ENCODE peak calls at places on chromosomes 7 and 10, in four cellular contexts. N is PC-9, H is WERI-Rb-1, A is Panc1. M is an unnamed sample.

GRCh38 chr10:57716884-57717283 is 550.8 kb downstream of the IPMK start:
- DNase-seq in N (no peak), A (no peak), H (no peak), M (no peak)

GRCh38 chr10:110650265-110650668 is 6.1 kb downstream of the RBM20 start:
- DNase-seq in A (no peak), N (no peak), H (no peak), M (no peak)

GRCh38 chr10:78695846-78696245 is 372.9 kb upstream of the ZMIZ1 start:
- DNase-seq in H (no peak), A (no peak), N (no peak), M (no peak)

GRCh38 chr10:46227571-46228075 is 59.2 kb upstream of the ANTXRL start:
- DNase-seq in N (no peak), A (no peak), H (no peak), M (no peak)

GRCh38 chr10:71974489-71975011 is 10.4 kb downstream of the CHST3 start:
- DNase-seq in H (no peak), A (peak; percentile 45), N (peak; percentile 91), M (peak; percentile 46)

GRCh38 chr7:105345725-105346124 is 43.0 kb downstream of the SRPK2 start:
- DNase-seq in A (no peak), H (no peak), N (no peak), M (no peak)

GRCh38 chr10:43109671-43110249 is 28.5 kb upstream of the CSGALNACT2 start:
- DNase-seq in N (no peak), A (no peak), H (no peak), M (no peak)

GRCh38 chr10:98028168-98028770 is 2.2 kb downstream of the CRTAC1 start:
- DNase-seq in N (peak; percentile 15), A (peak; percentile 15), H (peak; percentile 87), M (no peak)

GRCh38 chr7:90836937-90837336 is 240.8 kb downstream of the CDK14 start:
- DNase-seq in N (no peak), A (no peak), H (no peak), M (no peak)

GRCh38 chr10:42623929-42624328 is 14.4 kb downstream of the ZNF33B start:
- DNase-seq in H (no peak), A (no peak), N (no peak), M (no peak)

GRCh38 chr10:14382022-14382421 is 51.3 kb upstream of the FRMD4A start:
- DNase-seq in N (no peak), A (no peak), H (no peak), M (no peak)

GRCh38 chr10:5942471-5942870 is 34.9 kb downstream of the IL15RA start:
- DNase-seq in N (no peak), H (no peak), A (no peak), M (no peak)
- H3K27ac ChIP-seq in N (no peak overlapping the region), H (no peak overlapping the region), A (no peak overlapping the region), M (no peak overlapping the region)

GRCh38 chr10:9875353-9875752 is 1142.3 kb upstream of the CELF2 start:
- DNase-seq in A (no peak), N (no peak), H (no peak), M (no peak)
- H3K27ac ChIP-seq in A (no peak overlapping the region), N (no peak overlapping the region), H (no peak overlapping the region), M (no peak overlapping the region)

DNA sequence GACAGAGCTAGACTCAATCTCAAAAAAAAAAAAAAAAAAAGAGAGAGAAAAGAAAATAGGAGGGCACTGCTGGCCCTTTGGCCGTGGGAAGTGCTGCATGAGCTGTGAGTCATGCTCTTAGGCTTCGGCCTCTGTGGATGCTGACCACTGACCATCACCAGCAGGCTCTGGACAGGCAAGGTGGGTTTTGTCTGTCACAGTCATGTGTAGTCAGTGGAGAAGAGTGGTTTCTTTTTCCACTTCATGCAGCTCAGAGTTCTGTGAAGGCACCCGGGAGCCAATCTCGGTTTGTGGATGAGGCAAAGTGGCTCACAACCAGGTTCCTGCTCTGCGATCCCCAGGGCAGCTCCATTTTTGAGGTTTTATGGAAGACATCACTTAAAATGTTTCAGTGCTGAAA is 58.1 kb downstream of the PRTFDC1 start:
- DNase-seq in H (no peak), A (no peak), N (peak; percentile 67), M (no peak)
- H3K27ac ChIP-seq in H (no peak overlapping the region), A (no peak overlapping the region), N (no peak overlapping the region), M (no peak overlapping the region)

GRCh38 chr7:116560021-116560970 is 35.5 kb downstream of the CAV1 start:
- DNase-seq in H (peak; percentile 69), A (no peak), N (no peak), M (no peak)

GRCh38 chr7:116554436-116554835 is 29.6 kb downstream of the CAV1 start:
- DNase-seq in N (no peak), H (no peak), A (no peak), M (no peak)

GRCh38 chr7:116557066-116557585 is 32.3 kb downstream of the CAV1 start:
- DNase-seq in A (no peak), H (peak; percentile 40), N (no peak), M (no peak)

GRCh38 chr7:116554911-116555310 is 30.1 kb downstream of the CAV1 start:
- DNase-seq in H (no peak), A (no peak), N (no peak), M (no peak)

DNA sequence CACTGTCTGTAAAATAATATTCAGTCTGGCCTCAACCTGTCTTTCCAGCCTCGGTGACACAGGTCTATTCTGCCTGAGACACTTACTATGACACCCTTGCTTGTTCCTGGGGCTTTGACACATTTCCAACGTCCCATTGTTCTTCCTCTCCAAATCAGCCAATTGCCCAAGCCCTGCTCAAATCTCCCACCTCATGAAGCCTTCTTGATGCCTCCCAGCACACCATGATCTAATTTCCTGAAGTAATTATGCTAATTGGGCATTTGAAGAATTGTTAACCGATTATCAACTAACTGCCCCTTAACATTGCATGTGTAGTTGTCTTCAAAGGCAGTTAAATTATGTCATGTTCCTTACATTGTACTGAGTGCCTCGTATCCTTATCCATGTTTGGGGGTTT is 33.1 kb downstream of the CAV1 start:
- DNase-seq in H (no peak), A (no peak), N (no peak), M (no peak)
- H3K27ac ChIP-seq in H (no peak overlapping the region), A (no peak overlapping the region), N (no peak overlapping the region), M (no peak overlapping the region)

DNA sequence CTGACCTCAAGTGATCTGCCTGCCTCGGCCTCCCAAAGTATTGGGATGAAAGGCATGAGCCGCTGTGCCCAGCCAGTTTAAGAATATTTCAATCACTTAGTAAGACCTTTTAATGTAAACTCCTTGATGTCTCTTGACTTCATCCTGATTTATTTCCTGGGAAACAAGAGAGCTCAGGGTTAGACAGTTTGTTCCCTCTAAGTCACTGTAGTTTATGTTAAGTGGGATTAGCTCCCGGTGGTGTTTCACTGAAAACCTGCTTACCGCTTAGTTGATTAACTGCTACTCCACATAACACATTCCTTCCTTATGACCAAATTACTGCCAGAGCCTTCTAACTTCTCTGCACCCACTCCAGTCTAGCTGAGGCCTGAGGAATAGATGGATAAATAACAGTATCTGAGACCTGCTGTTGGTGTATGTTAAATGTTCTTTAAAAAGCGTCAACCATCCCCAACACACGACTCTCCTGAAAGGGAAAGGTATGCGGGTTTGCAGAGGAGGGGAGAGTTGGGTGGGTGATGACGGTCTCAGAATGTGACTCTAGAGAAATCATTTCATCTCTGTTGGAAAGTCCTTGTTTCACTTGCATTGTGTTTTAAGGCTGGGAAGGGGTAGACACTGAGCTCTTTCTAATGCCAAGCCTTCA is 48.7 kb downstream of the CREB3L2 start:
- DNase-seq in A (no peak), H (peak; percentile 80), N (no peak), M (no peak)
- H3K27ac ChIP-seq in A (peak overlapping the region; percentile 18), H (peak overlapping the region; percentile 46), N (peak overlapping the region; percentile 90), M (peak overlapping the region; percentile 44)

GRCh38 chr7:1856161-1856965 is 186.3 kb downstream of the ELFN1 start:
- DNase-seq in A (no peak), H (peak; percentile 78), N (no peak), M (no peak)

GRCh38 chr7:1856966-1857441 is 186.9 kb downstream of the ELFN1 start:
- DNase-seq in H (peak; percentile 9), N (no peak), A (no peak), M (no peak)

GRCh38 chr7:1854521-1855395 is 184.7 kb downstream of the ELFN1 start:
- DNase-seq in N (no peak), A (no peak), H (peak; percentile 15), M (no peak)

GRCh38 chr7:1853619-1854520 is 183.8 kb downstream of the ELFN1 start:
- DNase-seq in A (no peak), N (no peak), H (peak; percentile 27), M (no peak)

GRCh38 chr7:1855396-1856160 is 185.5 kb downstream of the ELFN1 start:
- DNase-seq in H (peak; percentile 63), N (no peak), A (no peak), M (no peak)
- H3K27ac ChIP-seq in H (peak overlapping the region; percentile 67), N (no peak overlapping the region), A (no peak overlapping the region), M (no peak overlapping the region)

GRCh38 chr7:25771491-25771890 is 380.5 kb upstream of the NFE2L3 start:
- DNase-seq in H (no peak), A (no peak), N (no peak), M (no peak)
- H3K27ac ChIP-seq in H (no peak overlapping the region), A (no peak overlapping the region), N (no peak overlapping the region), M (no peak overlapping the region)

M was measured in epithelial cell of prostate.